ENCODE peak calls at places on chromosomes 1 and 21, in six cellular contexts. E is astrocyte; B is neuronal stem cell; S is GM23338; P is colonic mucosa; T is CD4-positive, CD25-positive, alpha-beta regulatory T cell. G is an unnamed sample. For H3K27me3, the result is how much of the 10 kb centered on the place peaks cover.

GRCh38 chr1:58755468-58755872 is 28.4 kb downstream of the JUN start:
- DNase-seq in T (no peak), B (no peak), S (no peak), P (peak), E (peak), G (peak)

GRCh38 chr1:179230251-179230650 is 774 bp upstream of the ABL2 start:
- DNase-seq in T (no peak), P (no peak), S (no peak), B (no peak), E (peak), G (no peak)

GRCh38 chr1:212700597-212700891 is 904 bp upstream of the BATF3 start:
- DNase-seq in S (no peak), B (no peak), T (no peak), P (peak), E (no peak), G (no peak)

GRCh38 chr1:43786201-43786958 is 79.0 kb downstream of the ST3GAL3 start:
- DNase-seq in S (no peak), T (no peak), B (no peak), P (no peak), E (no peak), G (no peak)

GRCh38 chr1:97365026-97365425 is 555.8 kb downstream of the DPYD start:
- DNase-seq in P (no peak), E (peak), B (no peak), S (no peak), T (no peak), G (no peak)

GRCh38 chr1:226378071-226378470 is 29.8 kb downstream of the PARP1 start:
- DNase-seq in T (no peak), S (no peak), E (peak), B (no peak), P (no peak), G (no peak)

GRCh38 chr1:175019524-175019923 is 3.7 kb downstream of the MRPS14 start:
- DNase-seq in B (no peak), P (no peak), S (no peak), E (no peak), T (no peak), G (no peak)

GRCh38 chr1:156889802-156890585 is 3.5 kb upstream of the PEAR1 start:
- DNase-seq in T (peak), E (peak), B (peak), P (peak), S (peak), G (peak)

GRCh38 chr1:241603626-241604337 is 36.4 kb downstream of the CHML start:
- DNase-seq in E (peak), S (no peak), B (no peak), P (no peak), T (no peak), G (peak)

GRCh38 chr1:223143760-223144248 is 756 bp upstream of the TLR5 start:
- DNase-seq in B (no peak), T (peak), E (no peak), S (no peak), P (peak), G (no peak)

GRCh38 chr1:73947009-73947408 is 251.0 kb downstream of the LRRIQ3 start:
- DNase-seq in T (no peak), E (no peak), B (no peak), P (no peak), S (no peak), G (no peak)

GRCh38 chr1:72000809-72001208 is 281.5 kb downstream of the NEGR1 start:
- DNase-seq in T (no peak), S (peak), E (peak), P (no peak), B (no peak), G (no peak)

GRCh38 chr1:55670331-55671082 is 455.3 kb upstream of the USP24 start:
- DNase-seq in T (no peak), S (no peak), B (no peak), E (no peak), P (no peak), G (no peak)

GRCh38 chr21:42040411-42041180 is 30.4 kb upstream of the ZBTB21 start:
- DNase-seq in S (no peak), B (no peak), P (no peak), E (peak), T (no peak), G (peak)

GRCh38 chr1:43373034-43373940 is 5.5 kb upstream of the ELOVL1 start:
- DNase-seq in E (peak), S (no peak), T (no peak), B (no peak), P (no peak), G (peak)

GRCh38 chr1:14262582-14262981 is 335.9 kb upstream of the KAZN start:
- DNase-seq in B (no peak), S (no peak), T (no peak), E (no peak), P (no peak), G (no peak)

GRCh38 chr1:54149734-54150133 is 3.1 kb downstream of the CDCP2 start:
- DNase-seq in T (no peak), S (no peak), P (no peak), E (no peak), B (no peak), G (no peak)
- H3K27me3 ChIP-seq in T (under half), S (under half), P (under half), E (under half), B (under half), G (under half)

GRCh38 chr1:147077081-147077480 is 95.2 kb downstream of the PRKAB2 start:
- DNase-seq in P (no peak), E (no peak), T (no peak), S (peak), B (no peak), G (no peak)
- H3K27me3 ChIP-seq in P (half or more), E (half or more), T (under half), S (half or more), B (under half), G (half or more)

GRCh38 chr1:230790026-230790425 is 42.8 kb downstream of the CAPN9 start:
- DNase-seq in S (no peak), E (no peak), T (no peak), B (no peak), P (no peak), G (no peak)
- H3K27me3 ChIP-seq in S (half or more), E (under half), T (under half), B (under half), P (under half), G (under half)

GRCh38 chr1:23366598-23366997 is 3.0 kb downstream of the ZNF436 start:
- DNase-seq in E (no peak), B (no peak), T (no peak), S (no peak), P (no peak), G (no peak)
- H3K27me3 ChIP-seq in E (under half), B (under half), T (under half), S (half or more), P (under half), G (under half)

GRCh38 chr1:119003413-119004128 is 15.4 kb upstream of the TBX15 start:
- DNase-seq in E (no peak), S (no peak), T (no peak), B (no peak), P (no peak), G (no peak)

GRCh38 chr1:119000371-119001180 is 12.4 kb upstream of the TBX15 start:
- DNase-seq in T (no peak), P (no peak), B (no peak), E (no peak), S (peak), G (no peak)

GRCh38 chr1:118999348-119000071 is 11.4 kb upstream of the TBX15 start:
- DNase-seq in P (no peak), B (no peak), S (peak), T (no peak), E (no peak), G (no peak)

GRCh38 chr1:119004129-119004527 is 16.0 kb upstream of the TBX15 start:
- DNase-seq in S (no peak), E (no peak), T (no peak), B (no peak), P (no peak), G (no peak)

DNA sequence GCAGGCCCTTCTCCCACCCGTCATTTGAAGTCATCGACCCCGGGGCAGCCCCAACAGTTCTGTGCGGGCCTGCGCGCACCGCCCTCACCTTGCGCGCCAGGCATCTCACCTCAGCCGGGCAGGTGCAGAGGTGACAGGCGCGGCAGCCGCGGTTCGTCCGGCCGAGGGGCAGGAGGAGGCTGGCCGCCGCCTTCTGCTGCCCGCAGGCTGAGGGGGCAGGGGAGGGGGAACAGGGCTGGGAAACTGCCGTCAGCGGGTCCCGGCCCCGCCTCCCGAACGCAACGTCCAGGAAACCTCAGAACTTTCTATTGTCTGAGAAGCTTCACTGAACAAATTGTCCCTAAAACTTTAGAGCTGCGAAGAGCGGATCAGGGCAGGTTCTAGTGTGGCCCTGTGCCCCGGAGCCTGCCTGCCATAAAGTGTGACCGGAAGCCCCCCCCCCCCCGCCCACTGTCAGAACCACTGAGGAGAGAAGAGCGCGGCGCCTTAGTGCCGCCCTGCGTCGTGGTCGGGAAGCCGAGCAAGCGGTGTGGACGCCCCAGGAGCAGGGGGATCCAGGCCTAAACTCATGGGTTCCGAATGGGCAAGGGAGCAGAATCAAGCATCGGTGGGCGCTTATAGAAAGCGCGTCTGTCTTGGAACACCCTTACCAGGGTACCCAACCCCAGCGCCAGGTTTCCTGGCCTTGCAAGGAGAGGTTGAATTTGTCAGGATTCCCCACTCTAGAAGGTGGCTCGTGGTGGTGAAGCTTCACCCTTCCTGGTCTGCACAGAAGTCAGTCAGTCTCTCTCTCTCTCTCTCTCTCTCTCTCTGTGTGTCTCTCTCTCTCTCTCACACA is 13.3 kb upstream of the TBX15 start:
- DNase-seq in T (no peak), S (peak), P (no peak), B (no peak), E (no peak), G (no peak)
- H3K27me3 ChIP-seq in T (under half), S (half or more), P (half or more), B (half or more), E (half or more), G (under half)

DNA sequence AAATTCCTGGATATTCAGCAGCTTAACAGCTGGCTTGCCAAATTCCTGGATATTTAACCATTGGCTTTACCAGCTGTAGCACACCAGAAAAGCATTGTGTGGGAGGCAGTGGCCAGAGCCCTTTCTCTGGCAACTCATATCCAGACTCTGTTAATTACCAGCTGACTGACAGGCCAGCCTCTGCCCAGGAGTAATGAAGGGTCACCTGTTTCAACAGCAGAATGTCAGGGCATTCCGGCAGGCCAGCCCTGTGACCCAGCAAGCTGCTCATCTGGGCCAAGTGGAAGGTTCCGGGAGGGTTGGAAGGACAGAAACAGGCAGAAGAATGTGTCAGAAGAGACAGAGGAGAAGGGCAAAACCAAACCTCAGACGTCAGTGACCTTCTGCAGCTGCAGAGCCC is 35.2 kb upstream of the KIRREL1 start:
- DNase-seq in S (no peak), B (no peak), T (no peak), P (no peak), E (no peak), G (no peak)
- H3K27me3 ChIP-seq in S (under half), B (under half), T (under half), P (under half), E (under half), G (under half)